ENCODE peak calls at places on chromosomes 16 and 17, in nine cellular contexts. B is IMR-90; H is coronary artery; D is uterus; A is heart left ventricle; F is mesothelial cell of epicardium; O is PC-3; P is CD8-positive, alpha-beta T cell; Y is brain microvascular endothelial cell. I is an unnamed sample.

GRCh38 chr16:31354394-31355291 is at the start of gene ITGAX:
- DNase-seq in B (peak), H (no peak), D (no peak), A (peak), F (no peak), O (peak), P (peak), Y (peak), I (no peak)

GRCh38 chr16:13343981-13344380 is 442.6 kb downstream of the SHISA9 start:
- DNase-seq in B (no peak), H (no peak), D (no peak), A (no peak), F (no peak), O (no peak), P (no peak), Y (no peak), I (no peak)

GRCh38 chr17:73498854-73499597 is 145.2 kb downstream of the SDK2 start:
- DNase-seq in B (no peak), H (no peak), D (no peak), A (peak), F (no peak), O (no peak), P (no peak), Y (no peak), I (no peak)

GRCh38 chr16:78815713-78816112 is 716.3 kb downstream of the WWOX start:
- DNase-seq in B (no peak), H (no peak), D (peak), A (no peak), F (no peak), O (no peak), P (no peak), Y (no peak), I (no peak)

GRCh38 chr17:49696233-49696761 is 11.5 kb downstream of the SLC35B1 start:
- DNase-seq in B (peak), H (no peak), D (no peak), A (no peak), F (no peak), O (no peak), P (peak), Y (no peak), I (no peak)

GRCh38 chr17:73320601-73321264 is 8.9 kb upstream of the CDC42EP4 start:
- DNase-seq in B (no peak), H (no peak), D (no peak), A (no peak), F (no peak), O (no peak), P (no peak), Y (no peak), I (no peak)

GRCh38 chr17:43530303-43531081 is 15.6 kb downstream of the ETV4 start:
- DNase-seq in B (peak), H (no peak), D (peak), A (peak), F (peak), O (no peak), P (no peak), Y (peak), I (no peak)

GRCh38 chr16:5649762-5650445 is 552.3 kb upstream of the EEF2KMT start:
- DNase-seq in B (no peak), H (no peak), D (no peak), A (no peak), F (no peak), O (no peak), P (no peak), Y (no peak), I (no peak)

GRCh38 chr17:52383493-52384100 is 225.1 kb upstream of the CA10 start:
- DNase-seq in B (peak), H (no peak), D (no peak), A (peak), F (no peak), O (peak), P (no peak), Y (peak), I (no peak)

GRCh38 chr16:49739381-49739780 is 116.5 kb downstream of the ZNF423 start:
- DNase-seq in B (no peak), H (no peak), D (no peak), A (no peak), F (no peak), O (no peak), P (no peak), Y (no peak), I (no peak)
- TF ChIP-seq CTCF in B (no peak), H (no peak), D (no peak), A (no peak), F (no peak), O (peak), P (no peak), Y (peak), I (no peak)

GRCh38 chr16:27230562-27230991 is 27.3 kb downstream of the KDM8 start:
- DNase-seq in B (no peak), H (no peak), D (no peak), A (peak), F (no peak), O (no peak), P (peak), Y (no peak), I (no peak)
- TF ChIP-seq CTCF in B (no peak), H (no peak), D (no peak), A (no peak), F (no peak), O (no peak), P (peak), Y (peak), I (no peak)

DNA sequence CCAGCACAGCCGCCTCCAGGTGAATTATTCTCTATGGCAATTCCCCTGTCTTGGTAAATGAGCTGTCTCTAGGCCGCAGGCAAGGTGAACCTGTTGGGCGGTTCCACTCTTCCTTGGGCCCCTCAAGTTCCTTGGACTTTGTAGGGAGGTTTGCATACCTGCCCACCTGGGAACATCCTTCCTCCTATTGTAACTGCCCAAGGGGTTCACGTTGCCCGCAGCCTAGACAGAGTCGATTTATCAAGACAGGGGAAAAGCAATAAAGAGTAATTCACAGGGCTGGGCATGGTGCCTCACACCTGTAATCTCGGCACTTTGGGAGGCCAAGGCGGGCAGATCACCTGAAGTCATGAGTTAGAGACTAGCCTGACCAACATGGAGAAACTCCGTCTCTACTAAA is 122.5 kb downstream of the KCNJ18 start:
- DNase-seq in B (no peak), H (peak), D (no peak), A (no peak), F (no peak), O (no peak), P (no peak), Y (no peak), I (no peak)
- TF ChIP-seq CTCF in B (no peak), H (no peak), D (no peak), A (no peak), F (no peak), O (no peak), P (no peak), Y (no peak), I (no peak)

GRCh38 chr16:15482068-15482747 is 47.8 kb downstream of the BMERB1 start:
- DNase-seq in B (peak), H (peak), D (peak), A (peak), F (no peak), O (peak), P (no peak), Y (peak), I (no peak)
- TF ChIP-seq CTCF in B (peak), H (no peak), D (no peak), A (no peak), F (no peak), O (peak), P (no peak), Y (peak), I (no peak)